ENCODE peak calls at places on chromosome 1, in seven cellular contexts. U is uterus; T is NCI-H345; R is sciatic nerve; E is GOT3; N is progenitor cell of endocrine pancreas; B is CD4-positive, alpha-beta T cell. O is an unnamed sample.

GRCh38 chr1:44154049-44154448 is 12.6 kb upstream of the KLF18 start:
- DNase-seq in N (no peak), B (no peak), T (no peak), U (no peak), E (no peak), R (no peak), O (no peak)

GRCh38 chr1:109152196-109152595 is 38.3 kb downstream of the ELAPOR1 start:
- DNase-seq in E (no peak), R (no peak), U (no peak), B (no peak), T (no peak), N (no peak), O (peak)

GRCh38 chr1:246573481-246573880 is 7.2 kb downstream of the CNST start:
- DNase-seq in T (no peak), B (no peak), U (no peak), R (no peak), N (no peak), E (no peak), O (no peak)

GRCh38 chr1:18943162-18943561 is 13.3 kb downstream of the IFFO2 start:
- DNase-seq in E (no peak), T (no peak), U (no peak), B (no peak), R (no peak), N (no peak), O (no peak)

GRCh38 chr1:27603962-27604578 is at the start of gene AHDC1:
- DNase-seq in R (peak), B (peak), N (peak), E (peak), U (peak), T (peak), O (peak)

GRCh38 chr1:175540928-175541645 is 202.3 kb downstream of the TNR start:
- DNase-seq in U (no peak), N (no peak), T (no peak), B (no peak), E (no peak), R (no peak), O (no peak)

GRCh38 chr1:214569357-214570004 is 18.1 kb upstream of the PTPN14 start:
- DNase-seq in R (no peak), B (no peak), U (no peak), N (no peak), E (no peak), T (no peak), O (no peak)

GRCh38 chr1:64536836-64537490 is 67.0 kb downstream of the CACHD1 start:
- DNase-seq in B (no peak), N (no peak), R (no peak), U (no peak), T (peak), E (no peak), O (peak)

GRCh38 chr1:240149488-240150094 is 57.9 kb downstream of the FMN2 start:
- DNase-seq in N (no peak), T (peak), R (no peak), B (no peak), U (no peak), E (no peak), O (no peak)

GRCh38 chr1:1083181-1084027 is 9.3 kb upstream of the RNF223 start:
- DNase-seq in U (peak), R (no peak), E (no peak), B (no peak), T (no peak), N (no peak), O (no peak)

GRCh38 chr1:4778056-4778455 is 123.6 kb downstream of the AJAP1 start:
- DNase-seq in E (no peak), U (peak), B (no peak), N (no peak), R (no peak), T (peak), O (no peak)

GRCh38 chr1:233620065-233620464 is 6.2 kb downstream of the KCNK1 start:
- DNase-seq in E (no peak), U (no peak), R (no peak), T (no peak), N (no peak), B (no peak), O (no peak)

GRCh38 chr1:223811634-223812101 is 34.1 kb downstream of the TP53BP2 start:
- DNase-seq in R (no peak), N (no peak), T (peak), E (no peak), U (no peak), B (no peak), O (no peak)

GRCh38 chr1:160376525-160377131 is 9.8 kb downstream of the NHLH1 start:
- DNase-seq in B (no peak), E (no peak), T (peak), U (no peak), R (no peak), N (no peak), O (no peak)

GRCh38 chr1:151157067-151157531 is 650 bp downstream of the TNFAIP8L2 start:
- DNase-seq in N (no peak), B (peak), T (no peak), E (no peak), U (no peak), R (no peak), O (no peak)

GRCh38 chr1:167566766-167567165 is 13.2 kb upstream of the CREG1 start:
- DNase-seq in U (no peak), B (no peak), E (no peak), T (no peak), R (no peak), N (no peak), O (no peak)

GRCh38 chr1:109649380-109649987 is 6.4 kb upstream of the GSTM4 start:
- DNase-seq in E (no peak), U (no peak), N (no peak), R (no peak), T (no peak), B (no peak), O (no peak)

GRCh38 chr1:213564215-213564659 is 423.5 kb upstream of the PROX1 start:
- DNase-seq in U (no peak), B (no peak), N (no peak), E (no peak), R (no peak), T (no peak), O (no peak)

GRCh38 chr1:225923381-225923691 is 714 bp downstream of the PYCR2 start:
- DNase-seq in B (no peak), U (no peak), T (no peak), R (no peak), N (no peak), E (no peak), O (no peak)

O was measured in prostate gland.